ENCODE peak calls at places on chromosomes 16 and 17, in six cellular contexts. T, N, P, F, U and G are unnamed samples.

GRCh38 chr16:11064846-11065245 is 120.5 kb downstream of the CLEC16A start:
- DNase-seq in T (no peak), N (no peak), P (no peak), F (no peak), U (no peak), G (no peak)

GRCh38 chr17:47413872-47414271 is 90.1 kb downstream of the EFCAB13 start:
- DNase-seq in T (no peak), N (no peak), P (no peak), F (no peak), U (no peak), G (no peak)

GRCh38 chr17:4796550-4796915 is 569 bp downstream of the PSMB6 start:
- DNase-seq in T (no peak), N (peak), P (peak), F (peak), U (no peak), G (no peak)

GRCh38 chr17:66580601-66581385 is 254.1 kb upstream of the CACNG5 start:
- DNase-seq in T (no peak), N (no peak), P (no peak), F (no peak), U (no peak), G (no peak)

GRCh38 chr16:35506018-35506897 is 2046.8 kb downstream of the TP53TG3F start:
- DNase-seq in T (no peak), N (no peak), P (peak), F (no peak), U (no peak), G (no peak)

GRCh38 chr17:76532072-76532651 is 5.3 kb downstream of the CYGB start:
- DNase-seq in T (no peak), N (no peak), P (no peak), F (peak), U (no peak), G (no peak)

GRCh38 chr17:80789356-80789902 is 202.2 kb upstream of the CHMP6 start:
- DNase-seq in T (no peak), N (no peak), P (no peak), F (no peak), U (peak), G (no peak)

GRCh38 chr17:77844681-77845080 is 113.8 kb upstream of the TNRC6C start:
- DNase-seq in T (no peak), N (no peak), P (no peak), F (no peak), U (no peak), G (no peak)

GRCh38 chr17:76077582-76078110 is 1.3 kb upstream of the ZACN start:
- DNase-seq in T (no peak), N (no peak), P (no peak), F (no peak), U (no peak), G (peak)

GRCh38 chr16:80231888-80232287 is 308.9 kb upstream of the DYNLRB2 start:
- DNase-seq in T (peak), N (no peak), P (no peak), F (peak), U (peak), G (peak)

GRCh38 chr17:43530303-43531081 is 15.6 kb downstream of the ETV4 start:
- DNase-seq in T (no peak), N (peak), P (peak), F (peak), U (no peak), G (no peak)

GRCh38 chr16:81937305-81938038 is 73.8 kb downstream of the SDR42E1 start:
- DNase-seq in T (no peak), N (peak), P (no peak), F (no peak), U (no peak), G (no peak)

GRCh38 chr17:79789943-79790804 is 6.7 kb downstream of the CBX8 start:
- DNase-seq in T (peak), N (no peak), P (peak), F (no peak), U (no peak), G (peak)

GRCh38 chr17:13385481-13385907 is 216.2 kb downstream of the HS3ST3A1 start:
- DNase-seq in T (no peak), N (no peak), P (no peak), F (no peak), U (no peak), G (no peak)

GRCh38 chr16:3454093-3454492 is 10.6 kb downstream of the NAA60 start:
- DNase-seq in T (no peak), N (no peak), P (no peak), F (peak), U (no peak), G (no peak)

GRCh38 chr17:36907407-36907806 is 29.9 kb upstream of the LHX1 start:
- DNase-seq in T (no peak), N (no peak), P (no peak), F (no peak), U (no peak), G (no peak)

GRCh38 chr17:2198917-2199316 is 104.7 kb downstream of the SMG6 start:
- DNase-seq in T (no peak), N (no peak), P (no peak), F (no peak), U (no peak), G (no peak)

GRCh38 chr16:11141409-11142260 is 114.4 kb downstream of the SOCS1 start:
- DNase-seq in T (no peak), N (no peak), P (no peak), F (peak), U (no peak), G (no peak)

GRCh38 chr17:64651889-64652288 is 10.2 kb downstream of the SMURF2 start:
- DNase-seq in T (no peak), N (no peak), P (no peak), F (no peak), U (no peak), G (no peak)

GRCh38 chr17:11922634-11923033 is 74.6 kb downstream of the ZNF18 start:
- DNase-seq in T (no peak), N (no peak), P (peak), F (no peak), U (no peak), G (no peak)

GRCh38 chr17:76122411-76123126 is 18.5 kb downstream of the FOXJ1 start:
- DNase-seq in T (peak), N (no peak), P (no peak), F (no peak), U (no peak), G (peak)

GRCh38 chr17:8372422-8372821 is 4.1 kb downstream of the KRABD2 start:
- DNase-seq in T (no peak), N (no peak), P (no peak), F (no peak), U (no peak), G (no peak)

GRCh38 chr17:57809879-57810278 is 40.0 kb downstream of the MRPS23 start:
- DNase-seq in T (no peak), N (no peak), P (no peak), F (no peak), U (no peak), G (no peak)

GRCh38 chr17:31579265-31579664 is 187.8 kb downstream of the RAB11FIP4 start:
- DNase-seq in T (no peak), N (no peak), P (no peak), F (no peak), U (no peak), G (no peak)

GRCh38 chr17:72122002-72122310 is 1.1 kb downstream of the SOX9 start:
- DNase-seq in T (no peak), N (no peak), P (no peak), F (no peak), U (no peak), G (no peak)

GRCh38 chr16:56807011-56807675 is 57.9 kb upstream of the SLC12A3 start:
- DNase-seq in T (no peak), N (no peak), P (no peak), F (peak), U (no peak), G (no peak)

GRCh38 chr17:79935197-79935844 is 96.1 kb upstream of the CBX4 start:
- DNase-seq in T (no peak), N (no peak), P (no peak), F (no peak), U (no peak), G (no peak)

GRCh38 chr17:3754458-3755334 is 31.0 kb downstream of the HASPIN start:
- DNase-seq in T (peak), N (peak), P (peak), F (no peak), U (no peak), G (peak)

GRCh38 chr17:73667184-73667959 is 23.1 kb upstream of the SDK2 start:
- DNase-seq in T (no peak), N (no peak), P (no peak), F (no peak), U (no peak), G (no peak)

GRCh38 chr17:77420804-77421634 is 280.2 kb downstream of the SEC14L1 start:
- DNase-seq in T (no peak), N (peak), P (peak), F (no peak), U (no peak), G (no peak)

GRCh38 chr17:42282478-42283080 is 5.7 kb upstream of the STAT5A start:
- DNase-seq in T (no peak), N (no peak), P (no peak), F (no peak), U (no peak), G (no peak)

GRCh38 chr16:88387941-88388627 is 5.3 kb downstream of the ZNF469 start:
- DNase-seq in T (no peak), N (no peak), P (no peak), F (peak), U (no peak), G (no peak)

GRCh38 chr17:48909796-48910195 is 1.6 kb downstream of the UBE2Z start:
- DNase-seq in T (no peak), N (no peak), P (no peak), F (no peak), U (peak), G (no peak)

GRCh38 chr16:68401871-68402747 is 46.2 kb downstream of the SMPD3 start:
- DNase-seq in T (no peak), N (no peak), P (no peak), F (no peak), U (no peak), G (no peak)

GRCh38 chr16:85635545-85636140 is 22.5 kb downstream of the GSE1 start:
- DNase-seq in T (no peak), N (no peak), P (no peak), F (no peak), U (no peak), G (no peak)

GRCh38 chr16:66605177-66605999 is 884 bp downstream of the CMTM3 start:
- DNase-seq in T (no peak), N (peak), P (peak), F (peak), U (no peak), G (no peak)

DNA sequence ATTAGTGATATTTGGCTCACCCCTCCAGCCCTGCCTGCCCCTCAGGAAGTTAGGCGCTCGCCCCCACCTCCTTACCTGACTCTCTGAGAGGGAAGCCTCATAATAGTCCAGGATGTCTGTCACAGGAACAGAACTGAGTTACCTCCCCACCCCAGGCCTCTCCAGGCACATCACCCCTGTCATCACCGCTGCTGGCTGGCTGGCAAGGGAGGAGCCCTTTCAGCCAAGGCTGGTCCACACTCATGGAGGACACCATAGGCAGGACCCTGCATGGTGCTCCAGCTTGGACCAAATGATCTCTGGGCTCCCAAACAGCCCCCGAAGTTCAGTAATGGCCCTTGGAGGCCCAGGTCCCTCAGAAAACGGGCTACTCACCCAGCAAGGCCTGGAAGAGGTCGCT is 1.5 kb downstream of the DLG4 start:
- DNase-seq in T (no peak), N (no peak), P (no peak), F (no peak), U (no peak), G (no peak)
- TF ChIP-seq TAF1 in T (no peak), N (no peak), P (no peak), F (no peak), U (no peak), G (no peak)

GRCh38 chr17:28576758-28577465 is at the start of gene ALDOC:
- DNase-seq in T (peak), N (peak), P (peak), F (peak), U (peak), G (peak)
- TF ChIP-seq POLR2AphosphoS5 in T (peak), N (peak), P (peak), F (peak), U (peak), G (peak)

GRCh38 chr17:50151041-50151936 is 812 bp upstream of the PPP1R9B start:
- DNase-seq in T (peak), N (peak), P (peak), F (peak), U (peak), G (peak)

GRCh38 chr17:50149099-50149424 is 1.4 kb downstream of the PPP1R9B start:
- DNase-seq in T (no peak), N (no peak), P (no peak), F (no peak), U (no peak), G (no peak)

GRCh38 chr17:50148226-50149098 is 2.0 kb downstream of the PPP1R9B start:
- DNase-seq in T (peak), N (no peak), P (peak), F (peak), U (peak), G (peak)

GRCh38 chr17:50150354-50151040 is at the start of gene PPP1R9B:
- DNase-seq in T (no peak), N (no peak), P (no peak), F (no peak), U (no peak), G (no peak)

GRCh38 chr17:50149425-50150353 is 788 bp downstream of the PPP1R9B start:
- DNase-seq in T (no peak), N (no peak), P (no peak), F (no peak), U (no peak), G (no peak)
- TF ChIP-seq POLR2A in T (no peak), N (no peak), P (no peak), F (no peak), U (peak), G (no peak)

GRCh38 chr16:53094013-53094630 is 39.3 kb downstream of the CHD9 start:
- DNase-seq in T (no peak), N (no peak), P (peak), F (no peak), U (peak), G (no peak)

GRCh38 chr16:53091508-53092211 is 36.9 kb downstream of the CHD9 start:
- DNase-seq in T (no peak), N (no peak), P (no peak), F (no peak), U (peak), G (no peak)

GRCh38 chr16:53090591-53091507 is 36.1 kb downstream of the CHD9 start:
- DNase-seq in T (peak), N (no peak), P (no peak), F (peak), U (peak), G (no peak)

GRCh38 chr16:53090271-53090590 is 35.4 kb downstream of the CHD9 start:
- DNase-seq in T (no peak), N (no peak), P (no peak), F (no peak), U (no peak), G (no peak)

GRCh38 chr16:53093162-53093744 is 38.5 kb downstream of the CHD9 start:
- DNase-seq in T (no peak), N (no peak), P (no peak), F (no peak), U (no peak), G (no peak)
- TF ChIP-seq TAF1 in T (no peak), N (no peak), P (no peak), F (no peak), U (no peak), G (no peak)

GRCh38 chr17:56142325-56142724 is 10.9 kb upstream of the ANKFN1 start:
- DNase-seq in T (no peak), N (no peak), P (no peak), F (no peak), U (no peak), G (no peak)
- TF ChIP-seq POLR2AphosphoS5 in T (no peak), N (no peak), P (no peak), F (no peak), U (no peak), G (no peak)

GRCh38 chr17:74761419-74761818 is 13.0 kb downstream of the NHERF1 start:
- DNase-seq in T (no peak), N (no peak), P (no peak), F (no peak), U (no peak), G (no peak)

GRCh38 chr17:74766413-74766812 is 9.7 kb downstream of the NAT9 start:
- DNase-seq in T (no peak), N (no peak), P (no peak), F (no peak), U (no peak), G (no peak)

GRCh38 chr17:74761931-74762330 is 13.5 kb downstream of the NHERF1 start:
- DNase-seq in T (no peak), N (no peak), P (no peak), F (no peak), U (no peak), G (no peak)

GRCh38 chr17:74760404-74761105 is 12.1 kb downstream of the NHERF1 start:
- DNase-seq in T (no peak), N (no peak), P (peak), F (no peak), U (no peak), G (no peak)

DNA sequence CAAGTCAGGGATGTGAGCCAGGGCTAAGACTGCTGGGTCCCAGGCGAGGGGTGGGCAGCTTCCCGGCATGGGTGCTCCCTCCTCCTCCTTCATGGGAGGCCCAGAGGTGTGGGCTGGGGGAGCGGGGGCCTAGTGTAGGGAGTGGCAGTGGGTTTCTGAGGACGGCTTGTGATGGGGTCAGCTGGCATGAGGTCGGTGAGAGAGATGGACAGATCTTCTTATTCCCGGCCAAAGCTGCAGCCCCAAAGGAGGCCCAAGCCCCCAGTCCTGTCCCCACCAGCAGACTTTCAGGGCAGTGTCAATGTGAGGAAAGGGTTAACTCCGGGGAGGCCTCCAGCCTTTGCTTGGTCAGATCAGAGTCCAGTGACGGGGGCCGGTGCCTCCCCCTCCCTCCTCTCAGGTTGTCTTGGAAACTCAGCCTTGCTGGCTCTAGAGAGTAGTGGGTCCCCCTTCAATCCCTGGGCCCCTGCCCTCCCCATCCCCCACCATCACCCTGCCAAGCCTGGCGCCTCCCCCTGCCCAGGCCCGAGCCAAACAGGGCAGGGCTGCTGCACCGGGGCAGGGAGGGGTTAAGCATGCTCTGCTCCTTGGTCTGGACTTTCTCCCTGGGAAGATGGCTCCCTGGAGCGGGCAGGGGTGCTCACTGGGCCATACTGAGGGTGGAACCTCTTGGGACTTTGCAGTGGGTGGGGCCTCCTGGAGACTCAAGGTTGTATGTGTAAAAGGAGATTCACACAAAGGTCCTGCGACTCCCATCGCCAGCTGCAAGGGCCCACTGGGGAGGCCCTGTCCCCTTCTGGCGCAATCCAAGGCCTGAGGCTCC is 12.4 kb downstream of the NAT9 start:
- DNase-seq in T (no peak), N (no peak), P (no peak), F (peak), U (no peak), G (no peak)
- TF ChIP-seq POLR2A in T (no peak), N (no peak), P (no peak), F (peak), U (no peak), G (no peak)

GRCh38 chr16:17314148-17314547 is 156.6 kb downstream of the XYLT1 start:
- DNase-seq in T (no peak), N (no peak), P (no peak), F (no peak), U (no peak), G (no peak)

GRCh38 chr16:17316005-17316404 is 154.8 kb downstream of the XYLT1 start:
- DNase-seq in T (no peak), N (no peak), P (no peak), F (peak), U (no peak), G (no peak)

GRCh38 chr16:17311333-17312099 is 159.2 kb downstream of the XYLT1 start:
- DNase-seq in T (no peak), N (no peak), P (no peak), F (no peak), U (no peak), G (no peak)

GRCh38 chr16:17312100-17312732 is 158.5 kb downstream of the XYLT1 start:
- DNase-seq in T (no peak), N (no peak), P (no peak), F (no peak), U (no peak), G (no peak)

DNA sequence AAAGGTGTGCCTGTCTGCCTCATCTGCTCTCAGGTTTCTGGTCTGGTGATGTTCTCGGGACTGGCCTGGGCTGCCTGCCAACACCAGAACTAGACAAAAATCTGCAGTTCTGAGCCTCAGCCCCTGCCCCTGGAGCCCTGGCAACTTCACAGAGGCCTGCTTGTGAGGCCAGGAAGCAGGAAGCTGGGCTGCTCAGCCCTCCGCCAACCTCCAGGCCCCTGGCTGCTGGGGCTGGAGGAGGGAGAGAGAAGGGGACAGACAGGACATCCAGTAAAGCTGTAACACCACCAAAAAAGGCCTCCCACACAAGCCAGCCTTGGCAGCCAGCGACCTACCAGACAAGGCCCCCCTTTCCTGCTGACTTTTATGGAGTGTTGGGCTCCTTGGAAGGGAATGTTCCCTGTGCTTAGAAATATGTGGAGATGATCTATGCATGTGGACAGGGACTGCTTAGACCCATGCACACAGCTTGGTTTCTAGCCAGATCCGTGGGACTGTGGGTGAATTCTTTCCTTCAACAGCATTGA is 157.6 kb downstream of the XYLT1 start:
- DNase-seq in T (no peak), N (no peak), P (no peak), F (no peak), U (no peak), G (no peak)
- TF ChIP-seq TAF1 in T (no peak), N (no peak), P (no peak), F (no peak), U (no peak), G (no peak)